ENCODE peak calls at places on chromosomes 11 and 22, in four cellular contexts. X, A, U and T are unnamed samples.

GRCh38 chr11:66268953-66269906 is 791 bp downstream of the RAB1B start:
- DNase-seq in X (peak), A (no peak), U (peak), T (no peak)

GRCh38 chr11:76162336-76163288 is 43.7 kb downstream of the WNT11 start:
- DNase-seq in U (no peak), A (no peak), X (peak), T (no peak)

GRCh38 chr11:9462806-9463537 is 2.2 kb downstream of the ZNF143 start:
- DNase-seq in U (peak), A (no peak), X (no peak), T (no peak)

GRCh38 chr22:34243023-34243422 is 322.7 kb upstream of the LARGE1 start:
- DNase-seq in X (no peak), A (no peak), U (no peak), T (no peak)

GRCh38 chr11:30322162-30322561 is 742 bp upstream of the ARL14EP start:
- DNase-seq in X (no peak), A (no peak), U (no peak), T (no peak)

GRCh38 chr22:38840129-38840528 is 3.7 kb downstream of the NPTXR start:
- DNase-seq in A (no peak), X (peak), U (no peak), T (no peak)

GRCh38 chr11:68037481-68038225 is 1.2 kb upstream of the TCIRG1 start:
- DNase-seq in U (no peak), X (no peak), A (no peak), T (no peak)

GRCh38 chr22:19880786-19881569 is 26.3 kb upstream of the GNB1L start:
- DNase-seq in U (peak), X (peak), A (peak), T (no peak)

GRCh38 chr11:116580828-116581227 is 192.0 kb downstream of the BUD13 start:
- DNase-seq in A (no peak), X (no peak), U (no peak), T (no peak)

GRCh38 chr11:126436209-126436608 is 80.7 kb downstream of the ST3GAL4 start:
- DNase-seq in U (no peak), A (no peak), X (no peak), T (no peak)

GRCh38 chr11:119594639-119595249 is 134.3 kb downstream of the NECTIN1 start:
- DNase-seq in A (no peak), X (no peak), U (peak), T (no peak)

GRCh38 chr11:1750481-1750839 is at the start of gene IFITM10:
- DNase-seq in A (no peak), U (no peak), X (no peak), T (no peak)

GRCh38 chr22:49521787-49522224 is 305.9 kb downstream of the BRD1 start:
- DNase-seq in X (peak), A (no peak), U (no peak), T (no peak)

GRCh38 chr11:115455606-115456005 is 48.6 kb downstream of the CADM1 start:
- DNase-seq in U (no peak), A (no peak), X (no peak), T (no peak)

DNA sequence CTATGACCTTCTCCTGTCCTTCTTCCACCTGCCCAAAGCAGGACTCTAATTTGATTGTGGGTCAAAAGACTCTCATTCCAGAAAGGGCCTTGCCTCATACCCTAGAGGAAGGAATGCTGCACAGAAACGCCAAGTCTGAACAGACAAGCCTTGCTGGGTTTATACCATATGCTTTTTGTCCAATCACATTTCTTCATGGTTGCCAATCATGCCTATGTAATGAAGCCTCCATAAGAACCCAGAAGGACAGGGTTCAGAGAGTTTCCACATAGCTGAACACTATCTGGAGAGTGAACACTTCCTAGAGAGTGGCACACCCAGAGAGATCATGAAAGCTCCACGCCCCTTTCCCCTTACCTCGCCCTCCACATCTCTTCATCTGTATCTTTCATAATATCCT is 4.8 kb upstream of the SAA2 start:
- DNase-seq in U (no peak), X (no peak), A (no peak), T (peak)
- TF ChIP-seq CTCF in U (no peak), X (no peak), A (no peak), T (no peak)

DNA sequence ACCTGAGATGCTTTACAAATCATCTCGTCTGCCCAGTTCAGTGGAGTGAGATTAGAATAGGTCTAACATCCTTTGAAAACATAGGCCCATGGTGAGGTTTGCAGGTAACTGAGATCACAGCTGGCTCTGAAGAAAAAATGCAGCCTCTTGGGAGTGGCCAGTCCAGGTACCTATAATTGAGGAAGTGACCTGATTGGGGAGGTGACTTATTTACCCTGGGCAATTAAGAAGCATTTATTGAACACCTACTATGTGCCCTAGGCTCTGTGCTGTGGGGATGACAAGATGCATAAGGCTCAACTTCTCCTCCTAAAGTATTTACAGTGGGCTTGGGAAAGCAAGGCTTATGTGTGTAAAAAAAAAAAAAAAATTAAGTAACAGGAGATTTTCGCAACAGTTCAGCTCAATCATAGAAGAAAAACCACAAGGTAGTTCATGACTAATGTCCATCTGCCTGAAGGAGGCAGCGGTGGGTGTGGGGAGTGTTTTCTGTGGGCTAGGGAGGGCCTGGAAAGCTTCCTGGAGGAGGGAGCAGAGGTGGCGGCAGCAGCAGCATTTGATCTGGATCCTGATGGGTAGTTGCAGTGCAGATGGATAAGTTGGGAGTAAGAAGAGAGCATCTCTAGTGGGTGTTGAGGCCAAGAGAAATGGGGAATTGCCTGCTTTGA is 16.1 kb downstream of the MICAL2 start:
- DNase-seq in U (peak), A (peak), X (no peak), T (no peak)
- TF ChIP-seq CTCF in U (peak), A (peak), X (no peak), T (no peak)

DNA sequence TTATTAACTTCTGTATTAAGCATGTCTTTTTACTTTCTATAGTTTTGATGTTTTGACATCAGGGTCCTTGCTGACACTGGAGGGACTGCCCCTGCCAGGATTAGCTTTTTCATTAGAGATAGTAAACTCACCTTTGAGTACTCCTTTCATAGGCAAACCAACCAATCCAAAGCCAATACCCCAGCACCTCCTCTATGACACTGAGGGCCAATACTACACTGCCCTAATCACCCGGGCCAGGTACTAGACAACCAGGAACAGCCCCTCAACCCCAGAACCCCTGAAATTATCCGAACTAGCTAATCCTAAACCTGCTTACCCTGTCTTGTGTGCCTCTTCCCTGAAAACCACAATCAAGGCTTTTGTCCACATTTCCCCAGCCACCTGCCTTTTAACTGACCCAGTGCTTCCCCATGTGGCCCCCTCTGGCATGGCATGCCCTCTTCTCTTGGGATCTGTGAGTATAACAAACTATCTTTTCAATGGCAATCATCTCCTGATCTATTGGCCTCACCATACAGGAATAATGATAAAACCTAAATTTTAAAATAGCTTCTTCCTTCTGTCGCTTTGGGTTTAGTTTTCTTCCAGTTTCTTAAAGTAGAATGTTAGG is 31.2 kb downstream of the RAB6A start:
- DNase-seq in X (no peak), A (no peak), U (no peak), T (no peak)
- TF ChIP-seq CTCF in X (peak), A (peak), U (peak), T (no peak)

DNA sequence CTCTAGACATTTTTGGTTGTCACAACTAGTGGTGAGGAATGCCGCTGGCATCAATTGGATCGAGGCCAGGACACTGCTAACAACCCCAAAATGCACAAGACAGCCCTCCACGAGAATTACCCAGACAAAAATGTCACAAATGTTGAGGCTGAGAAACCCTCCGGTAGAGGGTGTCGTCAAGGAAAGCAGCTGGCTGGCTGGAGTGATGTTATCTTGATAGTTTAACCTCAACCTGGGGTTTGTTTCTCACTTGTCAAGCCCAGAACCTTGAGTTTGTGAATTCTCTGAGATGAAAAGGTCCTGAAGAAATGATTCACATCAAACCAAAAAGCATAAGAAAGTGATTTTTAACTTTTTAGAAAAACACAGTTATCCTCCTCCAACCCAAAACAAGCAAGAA is 21.1 kb upstream of the TMPRSS13 start:
- DNase-seq in U (no peak), A (no peak), X (no peak), T (peak)
- TF ChIP-seq CTCF in U (peak), A (peak), X (peak), T (peak)

DNA sequence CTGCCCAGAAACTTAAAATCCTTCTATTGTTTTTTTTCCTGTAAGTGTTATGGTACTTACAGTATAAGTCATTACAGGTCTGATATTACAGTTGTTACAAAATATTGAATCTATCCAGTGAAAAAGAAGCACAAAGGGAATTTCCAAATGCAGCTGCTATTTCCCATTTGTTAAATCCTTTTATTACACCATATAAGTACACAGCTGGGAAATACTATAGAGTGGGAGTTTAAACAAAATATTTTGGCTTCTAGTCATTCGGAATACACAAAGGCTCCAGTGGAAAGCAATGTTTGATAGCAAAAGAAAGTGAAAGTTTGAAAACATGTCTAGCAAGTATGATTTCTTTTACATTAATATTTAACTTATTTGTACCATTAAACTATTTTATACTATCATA is 17.9 kb downstream of the SOX6 start:
- DNase-seq in U (peak), A (no peak), X (no peak), T (no peak)
- TF ChIP-seq CTCF in U (no peak), A (no peak), X (no peak), T (no peak)

GRCh38 chr11:47675851-47676250 is 33.5 kb upstream of the MTCH2 start:
- DNase-seq in A (no peak), U (no peak), X (no peak), T (no peak)
- TF ChIP-seq CTCF in A (no peak), U (no peak), X (no peak), T (no peak)

DNA sequence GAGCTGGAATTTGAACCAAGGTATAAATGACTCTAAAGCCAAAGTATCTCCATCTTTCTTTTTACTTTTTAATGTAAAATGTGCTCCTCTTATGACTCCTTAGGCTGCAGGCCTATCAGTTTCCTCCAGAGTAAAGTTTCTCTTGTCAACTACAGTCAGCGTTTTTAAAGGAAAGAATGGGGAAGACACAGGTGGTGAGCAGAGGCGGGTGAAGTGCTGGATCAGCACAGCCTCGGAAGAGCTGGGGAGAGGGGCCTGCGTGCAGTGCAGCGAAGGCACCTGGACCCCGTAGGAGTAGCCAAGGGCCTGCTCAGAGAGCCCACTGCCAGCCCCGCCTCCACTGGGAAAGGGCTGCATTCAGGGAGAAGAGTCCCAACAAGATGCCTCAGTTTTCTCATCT is 48.8 kb upstream of the ALX4 start:
- DNase-seq in X (no peak), A (no peak), U (no peak), T (no peak)
- TF ChIP-seq CTCF in X (no peak), A (no peak), U (no peak), T (no peak)